ENCODE peak calls at places on chromosomes 2 and 18, in seven cellular contexts. One of them, this sample, is unnamed.

GRCh38 chr2:134736167-134736885 is 17.5 kb upstream of the TMEM163 start:
- DNase-seq in Peyer's patch: no peak
- DNase-seq in adrenal gland: no peak
- DNase-seq in mucosa of descending colon: no peak
- DNase-seq in astrocyte of the spinal cord: peak; percentile 58
- DNase-seq in fibroblast of lung: peak; percentile 89
- DNase-seq in A673: no peak
- DNase-seq in this sample: peak; percentile 30

GRCh38 chr2:105775809-105776559 is 31.3 kb downstream of the NCK2 start:
- DNase-seq in Peyer's patch: no peak
- DNase-seq in adrenal gland: no peak
- DNase-seq in mucosa of descending colon: no peak
- DNase-seq in astrocyte of the spinal cord: no peak
- DNase-seq in fibroblast of lung: no peak
- DNase-seq in A673: no peak
- DNase-seq in this sample: no peak

GRCh38 chr18:31268985-31269406 is 49.0 kb upstream of the DSG1 start:
- DNase-seq in Peyer's patch: no peak
- DNase-seq in adrenal gland: no peak
- DNase-seq in mucosa of descending colon: no peak
- DNase-seq in astrocyte of the spinal cord: no peak
- DNase-seq in fibroblast of lung: peak; percentile 36
- DNase-seq in A673: no peak
- DNase-seq in this sample: no peak

GRCh38 chr18:44955825-44956224 is 275.1 kb downstream of the SETBP1 start:
- DNase-seq in Peyer's patch: no peak
- DNase-seq in adrenal gland: no peak
- DNase-seq in mucosa of descending colon: no peak
- DNase-seq in astrocyte of the spinal cord: no peak
- DNase-seq in fibroblast of lung: no peak
- DNase-seq in A673: no peak
- DNase-seq in this sample: no peak

GRCh38 chr18:59696311-59697235 is 650 bp downstream of the CCBE1 start:
- DNase-seq in Peyer's patch: peak; percentile 50
- DNase-seq in adrenal gland: peak; percentile 47
- DNase-seq in mucosa of descending colon: peak; percentile 36
- DNase-seq in astrocyte of the spinal cord: peak; percentile 67
- DNase-seq in fibroblast of lung: peak; percentile 67
- DNase-seq in A673: peak; percentile 15
- DNase-seq in this sample: peak; percentile 67

GRCh38 chr18:57768557-57769326 is 34.4 kb downstream of the ATP8B1 start:
- DNase-seq in Peyer's patch: no peak
- DNase-seq in adrenal gland: no peak
- DNase-seq in mucosa of descending colon: no peak
- DNase-seq in astrocyte of the spinal cord: peak; percentile 47
- DNase-seq in fibroblast of lung: peak; percentile 64
- DNase-seq in A673: no peak
- DNase-seq in this sample: no peak

GRCh38 chr18:51401912-51402311 is 204.4 kb upstream of the MEX3C start:
- DNase-seq in Peyer's patch: no peak
- DNase-seq in adrenal gland: no peak
- DNase-seq in mucosa of descending colon: no peak
- DNase-seq in astrocyte of the spinal cord: no peak
- DNase-seq in fibroblast of lung: no peak
- DNase-seq in A673: no peak
- DNase-seq in this sample: no peak

GRCh38 chr18:32060026-32060425 is 31.6 kb upstream of the RNF138 start:
- DNase-seq in Peyer's patch: no peak
- DNase-seq in adrenal gland: no peak
- DNase-seq in mucosa of descending colon: no peak
- DNase-seq in astrocyte of the spinal cord: no peak
- DNase-seq in fibroblast of lung: no peak
- DNase-seq in A673: no peak
- DNase-seq in this sample: no peak

GRCh38 chr2:54428401-54428800 is 27.7 kb upstream of the SPTBN1 start:
- DNase-seq in Peyer's patch: no peak
- DNase-seq in adrenal gland: no peak
- DNase-seq in mucosa of descending colon: no peak
- DNase-seq in astrocyte of the spinal cord: no peak
- DNase-seq in fibroblast of lung: peak; percentile 52
- DNase-seq in A673: no peak
- DNase-seq in this sample: no peak
- H3K4me3 ChIP-seq in Peyer's patch: no peak overlapping the region
- H3K4me3 ChIP-seq in adrenal gland: no peak overlapping the region
- H3K4me3 ChIP-seq in mucosa of descending colon: no peak overlapping the region
- H3K4me3 ChIP-seq in astrocyte of the spinal cord: no peak overlapping the region
- H3K4me3 ChIP-seq in fibroblast of lung: no peak overlapping the region
- H3K4me3 ChIP-seq in A673: no peak overlapping the region
- H3K4me3 ChIP-seq in this sample: no peak overlapping the region

DNA sequence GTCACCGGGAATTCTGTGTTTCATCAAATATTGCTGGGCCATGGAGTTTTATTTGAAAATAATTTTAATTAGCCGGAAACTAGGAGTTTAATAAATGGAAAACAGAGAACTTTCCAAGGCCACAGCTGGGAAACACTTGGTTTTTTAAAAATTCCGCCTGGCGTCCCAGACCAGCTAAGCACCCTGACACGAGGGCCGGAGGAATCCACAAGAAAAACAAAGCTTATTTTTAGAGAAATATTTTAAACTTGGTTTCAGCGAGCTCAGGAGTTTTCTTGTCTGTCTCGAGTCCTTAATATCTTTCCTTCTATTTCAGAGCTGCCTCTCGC is 8.2 kb downstream of the ZFP36L2 start:
- DNase-seq in Peyer's patch: no peak
- DNase-seq in adrenal gland: no peak
- DNase-seq in mucosa of descending colon: no peak
- DNase-seq in astrocyte of the spinal cord: peak; percentile 55
- DNase-seq in fibroblast of lung: peak; percentile 40
- DNase-seq in A673: no peak
- DNase-seq in this sample: peak; percentile 43
- TF ChIP-seq CTCF in Peyer's patch: no peak
- TF ChIP-seq CTCF in adrenal gland: peak; percentile 6
- TF ChIP-seq CTCF in mucosa of descending colon: no peak
- TF ChIP-seq CTCF in astrocyte of the spinal cord: no peak
- TF ChIP-seq CTCF in fibroblast of lung: peak; percentile 11
- TF ChIP-seq CTCF in A673: no peak
- TF ChIP-seq CTCF in this sample: no peak

GRCh38 chr2:71467180-71467815 is 13.9 kb downstream of the DYSF start:
- DNase-seq in Peyer's patch: no peak
- DNase-seq in adrenal gland: no peak
- DNase-seq in mucosa of descending colon: no peak
- DNase-seq in astrocyte of the spinal cord: no peak
- DNase-seq in fibroblast of lung: no peak
- DNase-seq in A673: no peak
- DNase-seq in this sample: no peak
- H3K4me3 ChIP-seq in Peyer's patch: peak overlapping the region; percentile 60
- H3K4me3 ChIP-seq in adrenal gland: peak overlapping the region; percentile 59
- H3K4me3 ChIP-seq in mucosa of descending colon: no peak overlapping the region
- H3K4me3 ChIP-seq in astrocyte of the spinal cord: peak overlapping the region; percentile 50
- H3K4me3 ChIP-seq in fibroblast of lung: peak overlapping the region; percentile 62
- H3K4me3 ChIP-seq in A673: peak overlapping the region; percentile 48
- H3K4me3 ChIP-seq in this sample: peak overlapping the region; percentile 69

GRCh38 chr2:219245148-219245898 is at the start of the genes GLB1L and STK16:
- DNase-seq in Peyer's patch: peak; percentile 96
- DNase-seq in adrenal gland: peak; percentile 92
- DNase-seq in mucosa of descending colon: peak; percentile 96
- DNase-seq in astrocyte of the spinal cord: peak; percentile 94
- DNase-seq in fibroblast of lung: peak; percentile 89
- DNase-seq in A673: peak; percentile 88
- DNase-seq in this sample: peak; percentile 93
- TF ChIP-seq CTCF in Peyer's patch: peak; percentile 21
- TF ChIP-seq CTCF in adrenal gland: no peak
- TF ChIP-seq CTCF in mucosa of descending colon: no peak
- TF ChIP-seq CTCF in astrocyte of the spinal cord: no peak
- TF ChIP-seq CTCF in fibroblast of lung: no peak
- TF ChIP-seq CTCF in A673: no peak
- TF ChIP-seq CTCF in this sample: no peak

This sample was measured in fibroblast of villous mesenchyme.